ENCODE peak calls at places on chromosome 1, in five cellular contexts. W, B, I, N and X are unnamed samples.

GRCh38 chr1:242890211-242890741 is 364.8 kb downstream of the CEP170 start:
- DNase-seq in W (no peak), B (no peak), I (no peak), N (no peak), X (no peak)

GRCh38 chr1:20793236-20793635 is 6.1 kb upstream of the HP1BP3 start:
- DNase-seq in W (no peak), B (no peak), I (no peak), N (no peak), X (no peak)

GRCh38 chr1:179814513-179814838 is 63.1 kb downstream of the TOR1AIP2 start:
- DNase-seq in W (no peak), B (no peak), I (no peak), N (no peak), X (peak)

GRCh38 chr1:64471218-64471719 is 1.3 kb downstream of the CACHD1 start:
- DNase-seq in W (peak), B (no peak), I (peak), N (no peak), X (no peak)

GRCh38 chr1:246811985-246812384 is 87.8 kb downstream of the SCCPDH start:
- DNase-seq in W (no peak), B (no peak), I (no peak), N (no peak), X (no peak)

GRCh38 chr1:6179564-6180175 is 451 bp downstream of the CHD5 start:
- DNase-seq in W (no peak), B (no peak), I (no peak), N (no peak), X (no peak)

GRCh38 chr1:226827458-226827857 is 43.0 kb upstream of the PSEN2 start:
- DNase-seq in W (no peak), B (peak), I (peak), N (no peak), X (peak)

GRCh38 chr1:11940260-11940921 is 5.9 kb downstream of the PLOD1 start:
- DNase-seq in W (peak), B (no peak), I (no peak), N (no peak), X (no peak)

GRCh38 chr1:67791686-67792475 is 41.4 kb downstream of the GNG12 start:
- DNase-seq in W (no peak), B (no peak), I (no peak), N (no peak), X (no peak)